ENCODE peak calls at places on chromosomes 2 and 18, in four cellular contexts. K is right cardiac atrium, B is astrocyte of the spinal cord, E is right lobe of liver. Q is an unnamed sample.

GRCh38 chr2:99350194-99350593 is 13.0 kb downstream of the EIF5B start:
- DNase-seq in E (no peak), B (no peak), K (no peak), Q (no peak)

GRCh38 chr2:61471905-61472805 is 1.3 kb upstream of the USP34 start:
- DNase-seq in B (no peak), K (no peak), E (no peak), Q (no peak)

GRCh38 chr2:178005756-178006155 is 66.8 kb downstream of the PDE11A start:
- DNase-seq in K (no peak), B (no peak), E (no peak), Q (no peak)

GRCh38 chr2:107111623-107112022 is 225.7 kb upstream of the ST6GAL2 start:
- DNase-seq in K (no peak), B (no peak), E (no peak), Q (no peak)

GRCh38 chr2:19982268-19982667 is 7.6 kb downstream of the WDR35 start:
- DNase-seq in E (no peak), B (peak), K (no peak), Q (no peak)

GRCh38 chr18:58052960-58053359 is 8.9 kb downstream of the NEDD4L start:
- DNase-seq in B (no peak), K (no peak), E (no peak), Q (no peak)

GRCh38 chr2:10477443-10478297 is 29.5 kb upstream of the ODC1 start:
- DNase-seq in B (no peak), K (no peak), E (no peak), Q (no peak)

GRCh38 chr2:132651115-132652099 is 18.6 kb downstream of the LYPD1 start:
- DNase-seq in E (no peak), B (peak), K (no peak), Q (no peak)

GRCh38 chr2:240999873-241000541 is 1.6 kb downstream of the SNED1 start:
- DNase-seq in B (no peak), E (no peak), K (no peak), Q (no peak)

GRCh38 chr18:48325115-48325670 is 84.0 kb downstream of the ZBTB7C start:
- DNase-seq in B (no peak), K (no peak), E (no peak), Q (no peak)

GRCh38 chr2:230417436-230417835 is 1.4 kb downstream of the SP100 start:
- DNase-seq in B (no peak), E (no peak), K (no peak), Q (no peak)

GRCh38 chr2:157936464-157936863 is 60.3 kb upstream of the ACVR1 start:
- DNase-seq in K (no peak), B (no peak), E (no peak), Q (peak)

GRCh38 chr2:212360068-212360460 is 178.5 kb downstream of the ERBB4 start:
- DNase-seq in K (no peak), B (no peak), E (no peak), Q (no peak)

GRCh38 chr2:208315081-208315788 is 49.2 kb downstream of the PIKFYVE start:
- DNase-seq in B (peak), K (no peak), E (no peak), Q (peak)

GRCh38 chr2:201363857-201364560 is 6.9 kb upstream of the FLACC1 start:
- DNase-seq in B (peak), E (no peak), K (no peak), Q (peak)

GRCh38 chr2:60550151-60550983 is 3.1 kb downstream of the BCL11A start:
- DNase-seq in B (peak), E (peak), K (peak), Q (no peak)

GRCh38 chr18:2303517-2304238 is 267.6 kb downstream of the METTL4 start:
- DNase-seq in B (peak), E (no peak), K (no peak), Q (peak)

GRCh38 chr2:27039871-27040270 is 7.1 kb downstream of the TMEM214 start:
- DNase-seq in E (no peak), K (no peak), B (no peak), Q (no peak)

GRCh38 chr2:229408356-229408755 is 137.3 kb upstream of the PID1 start:
- DNase-seq in E (no peak), B (peak), K (peak), Q (peak)

GRCh38 chr2:15671842-15672815 is 80.5 kb downstream of the DDX1 start:
- DNase-seq in K (no peak), B (no peak), E (no peak), Q (no peak)

GRCh38 chr2:67777010-67777409 is 285.8 kb downstream of the C1D start:
- DNase-seq in E (no peak), K (no peak), B (no peak), Q (no peak)

GRCh38 chr2:29487967-29488550 is 372.8 kb downstream of the CLIP4 start:
- DNase-seq in K (no peak), B (no peak), E (no peak), Q (no peak)

GRCh38 chr2:41865263-41865662 is 182.6 kb upstream of the PKDCC start:
- DNase-seq in K (no peak), B (no peak), E (no peak), Q (no peak)

GRCh38 chr18:65754121-65754520 is 3.3 kb downstream of the CDH7 start:
- DNase-seq in K (no peak), B (peak), E (no peak), Q (no peak)

GRCh38 chr2:64085936-64086335 is 58.3 kb downstream of the PELI1 start:
- DNase-seq in B (no peak), K (no peak), E (no peak), Q (no peak)

GRCh38 chr2:96962567-96963203 is 23.7 kb downstream of the FAM178B start:
- DNase-seq in E (no peak), K (no peak), B (no peak), Q (no peak)

GRCh38 chr2:230899287-230899686 is 25.8 kb downstream of the GPR55 start:
- DNase-seq in B (no peak), K (no peak), E (no peak), Q (no peak)

GRCh38 chr2:28470759-28471158 is 25.1 kb upstream of the PLB1 start:
- DNase-seq in E (no peak), K (no peak), B (no peak), Q (no peak)

GRCh38 chr2:132374961-132375360 is 41.6 kb upstream of the GPR39 start:
- DNase-seq in K (no peak), B (no peak), E (no peak), Q (peak)

GRCh38 chr2:20421988-20422678 is 24.7 kb upstream of the RHOB start:
- DNase-seq in K (peak), B (peak), E (peak), Q (peak)

GRCh38 chr2:120440521-120441350 is 94.8 kb downstream of the INHBB start:
- DNase-seq in B (no peak), K (no peak), E (no peak), Q (no peak)

GRCh38 chr2:232838406-232838874 is 31.6 kb upstream of the SNORC start:
- DNase-seq in B (peak), E (peak), K (no peak), Q (no peak)
- H3K4me3 ChIP-seq in B (no peak), E (no peak), K (no peak), Q (no peak)

DNA sequence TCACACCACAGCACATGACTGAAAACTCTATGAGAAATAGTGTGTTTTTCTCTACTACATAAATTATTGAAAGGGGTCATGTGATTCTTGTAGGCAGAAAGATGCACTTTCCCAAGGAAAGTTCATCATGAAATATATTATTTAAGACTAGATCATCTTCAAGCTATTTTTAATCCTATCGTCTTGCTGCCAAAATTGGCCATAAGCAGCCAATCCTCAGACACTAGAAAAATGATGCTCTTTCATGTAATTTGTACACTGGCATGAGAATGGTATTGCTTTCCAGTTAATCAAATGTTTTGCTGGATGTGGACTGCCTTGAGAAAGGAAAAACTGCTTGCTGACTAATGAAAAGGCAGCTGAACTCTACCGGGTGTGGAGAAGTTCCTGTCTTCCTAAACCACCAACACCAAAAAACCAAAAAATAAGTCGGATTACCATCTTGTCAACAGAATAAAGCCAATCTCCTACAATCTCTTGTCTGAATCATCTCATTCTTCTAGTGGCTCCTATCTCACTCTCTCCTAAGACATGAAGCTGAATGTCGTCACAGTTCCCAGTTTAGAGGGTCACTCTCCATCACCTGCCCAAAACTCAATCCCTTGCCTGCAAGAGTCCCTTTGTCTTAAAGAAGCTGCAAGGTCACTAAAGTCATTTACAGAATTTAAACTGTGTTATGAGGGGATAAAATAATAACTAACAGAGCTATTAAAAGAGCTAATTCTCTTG is 5.3 kb downstream of the BCL2 start:
- DNase-seq in E (no peak), B (no peak), K (no peak), Q (no peak)
- H3K4me3 ChIP-seq in E (no peak), B (no peak), K (no peak), Q (no peak)

GRCh38 chr18:62584241-62585120 is 61.7 kb downstream of the ZCCHC2 start:
- DNase-seq in B (peak), K (peak), E (peak), Q (peak)

GRCh38 chr18:62587689-62588088 is 64.9 kb downstream of the ZCCHC2 start:
- DNase-seq in K (no peak), B (no peak), E (no peak), Q (no peak)

GRCh38 chr18:62585274-62586147 is 62.7 kb downstream of the ZCCHC2 start:
- DNase-seq in E (no peak), B (no peak), K (no peak), Q (no peak)

GRCh38 chr18:62586781-62587487 is 64.1 kb downstream of the ZCCHC2 start:
- DNase-seq in B (no peak), K (no peak), E (no peak), Q (no peak)

DNA sequence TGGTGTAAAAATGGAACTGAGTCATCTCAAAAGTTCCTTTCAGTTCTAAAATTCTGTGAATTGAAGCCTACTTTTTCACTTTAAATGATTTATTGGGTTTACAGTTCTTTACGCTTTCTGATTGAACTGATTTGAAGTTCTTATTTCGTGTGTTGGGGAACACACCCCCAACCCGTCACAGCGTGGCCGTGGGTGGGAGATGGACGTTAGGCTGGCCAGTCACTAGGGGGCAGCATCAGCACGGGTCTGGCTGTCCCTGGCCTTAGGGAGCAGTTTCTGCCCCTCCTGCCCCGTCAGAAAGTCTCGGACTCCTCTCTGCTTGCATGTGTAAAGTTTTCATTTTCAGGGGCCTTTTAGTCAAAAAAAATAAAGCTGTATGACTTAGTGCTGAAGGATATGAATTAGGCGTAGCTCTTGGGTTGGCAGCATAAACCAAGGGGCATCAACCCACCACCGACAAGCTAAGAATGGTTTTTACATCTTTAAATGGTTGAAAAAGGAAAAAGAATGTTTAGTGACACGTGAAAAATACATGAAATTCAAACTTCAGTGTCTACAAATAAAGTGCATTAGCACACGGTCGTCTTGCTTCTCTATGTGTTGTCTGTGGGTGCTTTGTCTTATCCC is 63.4 kb downstream of the ZCCHC2 start:
- DNase-seq in E (peak), B (peak), K (peak), Q (peak)
- H3K4me3 ChIP-seq in E (no peak), B (no peak), K (no peak), Q (peak)

DNA sequence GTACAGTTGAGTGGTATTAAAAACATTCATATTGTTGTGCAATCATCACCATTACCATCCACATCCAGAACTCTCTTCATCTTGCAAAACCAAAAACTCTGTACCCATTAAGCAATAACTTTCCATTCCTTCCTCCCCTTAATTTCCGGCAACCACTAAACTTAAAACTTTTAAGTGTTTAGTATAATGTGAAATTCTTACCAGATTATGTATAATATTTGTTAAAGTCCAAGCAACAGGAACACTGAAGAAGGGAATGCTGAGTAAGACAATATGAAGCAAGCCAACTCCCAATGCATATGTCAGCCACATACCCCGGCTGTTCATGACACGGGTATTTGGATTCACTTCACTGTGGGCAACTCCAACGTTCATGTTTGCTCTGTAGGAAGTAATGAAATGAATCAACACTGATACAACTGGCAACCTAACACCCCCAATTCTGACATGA is 1.9 kb downstream of the ORMDL1 start:
- DNase-seq in B (no peak), K (no peak), E (no peak), Q (no peak)
- H3K4me3 ChIP-seq in B (no peak), K (peak), E (no peak), Q (peak)

DNA sequence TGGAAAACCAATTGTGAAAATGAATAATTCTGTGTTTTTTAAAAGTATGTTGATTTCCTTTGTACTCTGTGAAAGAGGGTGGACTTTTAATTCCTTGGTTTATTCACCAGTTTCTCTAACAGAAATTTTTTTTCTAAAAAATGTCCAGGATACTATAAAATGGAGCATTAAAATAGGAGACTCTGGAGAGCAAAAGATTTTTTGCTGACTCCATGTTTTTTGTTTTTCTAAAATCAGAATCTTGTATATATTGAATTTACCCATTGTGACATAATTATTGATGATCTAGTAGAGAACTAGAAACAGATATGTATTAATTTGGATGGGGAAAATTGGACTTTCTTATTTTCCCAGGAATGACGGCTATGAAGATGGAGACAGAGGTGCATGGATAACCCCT is 23.2 kb upstream of the EFEMP1 start:
- DNase-seq in K (no peak), E (no peak), B (no peak), Q (no peak)
- H3K4me3 ChIP-seq in K (no peak), E (no peak), B (no peak), Q (no peak)

GRCh38 chr2:206212673-206213513 is 53.2 kb downstream of the EEF1B2 start:
- DNase-seq in B (peak), E (no peak), K (no peak), Q (peak)
- H3K4me3 ChIP-seq in B (peak), E (no peak), K (peak), Q (peak)

GRCh38 chr2:151315381-151315903 is 26.0 kb upstream of the NMI start:
- DNase-seq in K (peak), E (no peak), B (peak), Q (no peak)
- H3K4me3 ChIP-seq in K (no peak), E (no peak), B (no peak), Q (no peak)